ENCODE peak calls at places on chromosomes 5 and 9, in seven cellular contexts. G is HuH-7.5; D is activated CD8-positive, alpha-beta memory T cell treated with anti-CD3 and anti-CD28 coated beads for 48 hours; Q is OCI-M1; C is naive thymus-derived CD4-positive, alpha-beta T cell; L is T-cell; I is ecto neural progenitor cell. F is an unnamed sample.

GRCh38 chr9:135690836-135691570 is 8.3 kb downstream of the SOHLH1 start:
- DNase-seq in G (no peak), D (no peak), Q (no peak), C (no peak), L (no peak), I (no peak), F (no peak)

GRCh38 chr9:110880123-110880522 is 158.1 kb downstream of the LPAR1 start:
- DNase-seq in G (no peak), D (no peak), Q (no peak), C (no peak), L (no peak), I (no peak), F (peak)

GRCh38 chr5:124906339-124907097 is 160.1 kb upstream of the ZNF608 start:
- DNase-seq in G (no peak), D (no peak), Q (no peak), C (no peak), L (no peak), I (no peak), F (peak)

GRCh38 chr5:105956456-105957177 is 1714.1 kb downstream of the EFNA5 start:
- DNase-seq in G (no peak), D (no peak), Q (peak), C (no peak), L (no peak), I (no peak), F (no peak)

GRCh38 chr9:32486839-32487562 is 39.0 kb downstream of the RIGI start:
- DNase-seq in G (no peak), D (no peak), Q (no peak), C (no peak), L (no peak), I (no peak), F (peak)

GRCh38 chr5:11497651-11498050 is 406.6 kb downstream of the CTNND2 start:
- DNase-seq in G (no peak), D (no peak), Q (no peak), C (no peak), L (no peak), I (no peak), F (no peak)

GRCh38 chr5:173187054-173187743 is 42.9 kb downstream of the BNIP1 start:
- DNase-seq in G (no peak), D (no peak), Q (no peak), C (peak), L (no peak), I (no peak), F (no peak)

GRCh38 chr9:91948423-91949292 is 1.4 kb downstream of the ROR2 start:
- DNase-seq in G (no peak), D (no peak), Q (no peak), C (no peak), L (peak), I (peak), F (peak)

GRCh38 chr5:89668821-89669220 is 740.7 kb downstream of the CETN3 start:
- DNase-seq in G (no peak), D (no peak), Q (no peak), C (no peak), L (no peak), I (no peak), F (no peak)

GRCh38 chr5:173325091-173325698 is 3.0 kb downstream of the STC2 start:
- DNase-seq in G (no peak), D (no peak), Q (no peak), C (no peak), L (no peak), I (no peak), F (no peak)

GRCh38 chr9:2576631-2577030 is 45.0 kb upstream of the VLDLR start:
- DNase-seq in G (no peak), D (no peak), Q (no peak), C (no peak), L (no peak), I (no peak), F (no peak)

GRCh38 chr5:148261221-148261620 is 7.4 kb upstream of the SPINK13 start:
- DNase-seq in G (no peak), D (no peak), Q (no peak), C (no peak), L (no peak), I (no peak), F (no peak)

GRCh38 chr5:41983284-41983683 is 58.2 kb downstream of the FBXO4 start:
- DNase-seq in G (no peak), D (no peak), Q (no peak), C (no peak), L (no peak), I (no peak), F (no peak)

GRCh38 chr5:151904921-151905320 is 19.7 kb downstream of the GLRA1 start:
- DNase-seq in G (no peak), D (no peak), Q (no peak), C (no peak), L (no peak), I (no peak), F (peak)

GRCh38 chr9:79300153-79300552 is 271.6 kb upstream of the TLE4 start:
- DNase-seq in G (no peak), D (no peak), Q (no peak), C (no peak), L (no peak), I (no peak), F (no peak)

GRCh38 chr5:98767563-98767962 is 5.9 kb upstream of the RGMB start:
- DNase-seq in G (no peak), D (no peak), Q (no peak), C (no peak), L (no peak), I (no peak), F (no peak)

GRCh38 chr9:71760901-71761300 is 7.4 kb downstream of the CEMIP2 start:
- DNase-seq in G (no peak), D (no peak), Q (no peak), C (no peak), L (no peak), I (no peak), F (no peak)

GRCh38 chr5:7047862-7048261 is 334.6 kb downstream of the TENT4A start:
- DNase-seq in G (no peak), D (no peak), Q (no peak), C (no peak), L (no peak), I (no peak), F (no peak)

GRCh38 chr5:40406426-40407211 is 273.1 kb upstream of the PTGER4 start:
- DNase-seq in G (no peak), D (no peak), Q (peak), C (peak), L (no peak), I (no peak), F (no peak)

GRCh38 chr5:18393546-18393945 is 759.3 kb downstream of the TAF11L14 start:
- DNase-seq in G (no peak), D (no peak), Q (no peak), C (no peak), L (no peak), I (peak), F (no peak)

GRCh38 chr9:36091028-36091953 is 45.2 kb upstream of the GLIPR2 start:
- DNase-seq in G (no peak), D (no peak), Q (peak), C (no peak), L (no peak), I (no peak), F (peak)

GRCh38 chr5:28602429-28602828 is 1564.0 kb upstream of the CDH9 start:
- DNase-seq in G (no peak), D (no peak), Q (no peak), C (no peak), L (no peak), I (no peak), F (no peak)

GRCh38 chr5:65862384-65862783 is 64.0 kb upstream of the ERBIN start:
- DNase-seq in G (no peak), D (no peak), Q (peak), C (no peak), L (no peak), I (no peak), F (no peak)

GRCh38 chr5:115166744-115167393 is 2.8 kb downstream of the TRIM36 start:
- DNase-seq in G (no peak), D (no peak), Q (no peak), C (no peak), L (no peak), I (no peak), F (no peak)

F was measured in HFFc6.